ENCODE peak calls at places on chromosomes 11 and 22, in four cellular contexts. W, X, B and R are unnamed samples.

GRCh38 chr11:118057424-118058145 is 19.3 kb upstream of the TMPRSS4 start:
- DNase-seq in W (no peak), X (no peak), B (no peak), R (no peak)

GRCh38 chr11:68903288-68903630 is 373 bp downstream of the MRPL21 start:
- DNase-seq in W (no peak), X (no peak), B (no peak), R (no peak)

GRCh38 chr11:130785376-130786110 is 130.7 kb downstream of the SNX19 start:
- DNase-seq in W (no peak), X (peak), B (peak), R (no peak)

GRCh38 chr22:49880281-49880680 is 26.6 kb downstream of the ZBED4 start:
- DNase-seq in W (no peak), X (no peak), B (no peak), R (no peak)

GRCh38 chr11:66150140-66150539 is 80.1 kb downstream of the PACS1 start:
- DNase-seq in W (no peak), X (no peak), B (no peak), R (no peak)

GRCh38 chr11:27757953-27758352 is 57.7 kb upstream of the BDNF start:
- DNase-seq in W (no peak), X (peak), B (no peak), R (no peak)

GRCh38 chr11:42524534-42525227 is 787.1 kb upstream of the API5 start:
- DNase-seq in W (peak), X (peak), B (peak), R (peak)

GRCh38 chr11:80503990-80504389 is 1063.2 kb upstream of the TENM4 start:
- DNase-seq in W (no peak), X (no peak), B (no peak), R (no peak)

GRCh38 chr11:75468534-75469340 is 35.7 kb upstream of the KLHL35 start:
- DNase-seq in W (peak), X (peak), B (peak), R (no peak)

GRCh38 chr11:66328307-66329144 is 7.7 kb downstream of the RIN1 start:
- DNase-seq in W (peak), X (peak), B (peak), R (peak)

GRCh38 chr11:24575392-24575791 is 78.5 kb downstream of the LUZP2 start:
- DNase-seq in W (no peak), X (peak), B (no peak), R (no peak)

GRCh38 chr11:127345819-127346459 is 345.4 kb upstream of the KIRREL3 start:
- DNase-seq in W (no peak), X (peak), B (peak), R (no peak)